ENCODE peak calls at places on chromosomes 2 and 18, in five cellular contexts. O is activated T-cell treated with anti-CD3 and anti-CD28 coated beads, Interleukin-2, amount 50 U/mL, for 4 hours; W is myocyte; T is AG09309; U is HCEC 1CT. V is an unnamed sample.

GRCh38 chr2:170974304-170974993 is 45.4 kb downstream of the GORASP2 start:
- DNase-seq in T (no peak), U (peak; percentile 28), W (peak; percentile 67), O (no peak), V (no peak)

GRCh38 chr2:216486708-216487107 is 11.9 kb upstream of the RPL37A start:
- DNase-seq in O (no peak), T (no peak), U (no peak), W (no peak), V (no peak)

GRCh38 chr2:189402932-189403331 is 38.3 kb upstream of the WDR75 start:
- DNase-seq in U (peak; percentile 62), W (peak; percentile 67), T (no peak), O (no peak), V (no peak)

GRCh38 chr18:37270046-37270665 is 295.4 kb downstream of the CELF4 start:
- DNase-seq in O (no peak), W (peak; percentile 71), U (no peak), T (no peak), V (no peak)

GRCh38 chr2:157264099-157264498 is 6.6 kb downstream of the GALNT5 start:
- DNase-seq in T (peak; percentile 54), W (no peak), O (no peak), U (no peak), V (no peak)

GRCh38 chr2:170162261-170162612 is 15.7 kb upstream of the MYO3B start:
- DNase-seq in O (no peak), T (no peak), U (peak; percentile 55), W (no peak), V (no peak)

GRCh38 chr2:119518401-119518800 is 5.9 kb downstream of the SCTR start:
- DNase-seq in U (no peak), W (no peak), T (no peak), O (no peak), V (no peak)

GRCh38 chr2:121084137-121084680 is 200.8 kb downstream of the TFCP2L1 start:
- DNase-seq in T (no peak), O (no peak), W (no peak), U (no peak), V (no peak)

GRCh38 chr2:172200495-172201085 is 97.9 kb upstream of the DLX2 start:
- DNase-seq in U (peak; percentile 53), T (no peak), W (peak; percentile 40), O (peak; percentile 20), V (no peak)

GRCh38 chr18:61831071-61831470 is 61.7 kb downstream of the RNF152 start:
- DNase-seq in W (no peak), U (no peak), T (no peak), O (no peak), V (no peak)

GRCh38 chr2:120678251-120678650 is 57.4 kb upstream of the GLI2 start:
- DNase-seq in U (peak; percentile 27), O (no peak), W (no peak), T (peak; percentile 32), V (no peak)

GRCh38 chr2:25314514-25315315 is 27.0 kb downstream of the DNMT3A start:
- DNase-seq in U (no peak), T (no peak), W (no peak), O (peak; percentile 88), V (peak; percentile 92)

GRCh38 chr18:58476022-58476421 is 152.9 kb downstream of the ALPK2 start:
- DNase-seq in U (no peak), W (no peak), O (no peak), T (no peak), V (no peak)

GRCh38 chr18:50849448-50849847 is 29.5 kb upstream of the ME2 start:
- DNase-seq in W (no peak), U (no peak), T (no peak), O (no peak), V (no peak)

GRCh38 chr18:79486356-79487197 is 90.8 kb downstream of the NFATC1 start:
- DNase-seq in O (no peak), T (no peak), U (no peak), W (no peak), V (no peak)

GRCh38 chr18:74499633-74500032 is 3.5 kb downstream of the CNDP2 start:
- DNase-seq in T (no peak), O (peak; percentile 22), W (no peak), U (peak; percentile 47), V (peak; percentile 20)

GRCh38 chr2:162787616-162788015 is 51.0 kb downstream of the KCNH7 start:
- DNase-seq in O (no peak), W (no peak), T (no peak), U (no peak), V (no peak)

GRCh38 chr2:168211664-168212163 is 35.7 kb downstream of the STK39 start:
- DNase-seq in O (no peak), U (no peak), T (no peak), W (no peak), V (peak; percentile 31)

GRCh38 chr2:178279142-178279541 is 84.8 kb downstream of the OSBPL6 start:
- DNase-seq in T (peak; percentile 80), W (peak; percentile 23), O (no peak), U (peak; percentile 92), V (no peak)

GRCh38 chr18:62289047-62289446 is 36.1 kb upstream of the TNFRSF11A start:
- DNase-seq in O (no peak), U (no peak), W (no peak), T (no peak), V (no peak)

GRCh38 chr2:153939124-153939796 is 67.5 kb downstream of the GALNT13 start:
- DNase-seq in W (no peak), O (no peak), T (no peak), U (no peak), V (no peak)

GRCh38 chr2:114684404-114684803 is 242.0 kb downstream of the DPP10 start:
- DNase-seq in T (no peak), W (no peak), O (no peak), U (no peak), V (no peak)

GRCh38 chr2:138503652-138504051 is 2.1 kb downstream of the SPOPL start:
- DNase-seq in O (no peak), W (no peak), U (no peak), T (no peak), V (no peak)

GRCh38 chr2:223109341-223109740 is 57.4 kb downstream of the KCNE4 start:
- DNase-seq in W (peak; percentile 82), U (peak; percentile 25), T (peak; percentile 57), O (no peak), V (no peak)

GRCh38 chr2:187409682-187410081 is 38.4 kb downstream of the CALCRL start:
- DNase-seq in O (no peak), U (no peak), W (no peak), T (no peak), V (no peak)

GRCh38 chr2:99611034-99611433 is 121.2 kb upstream of the REV1 start:
- DNase-seq in U (no peak), O (no peak), T (no peak), W (no peak), V (no peak)

GRCh38 chr2:29819570-29819969 is 101.8 kb downstream of the ALK start:
- DNase-seq in W (no peak), U (no peak), O (no peak), T (no peak), V (no peak)

GRCh38 chr2:212816267-212816666 is 277.7 kb upstream of the ERBB4 start:
- DNase-seq in T (no peak), U (no peak), O (no peak), W (no peak), V (no peak)

GRCh38 chr2:219500135-219500534 is 1.4 kb downstream of the GMPPA start:
- DNase-seq in W (peak; percentile 70), O (no peak), T (no peak), U (peak; percentile 15), V (no peak)

GRCh38 chr2:159009940-159010339 is 41.5 kb downstream of the TANC1 start:
- DNase-seq in T (no peak), W (no peak), U (no peak), O (no peak), V (no peak)

GRCh38 chr2:64767670-64768425 is 114.1 kb upstream of the SERTAD2 start:
- DNase-seq in T (peak; percentile 67), O (peak; percentile 68), U (peak; percentile 96), W (peak; percentile 93), V (peak; percentile 74)

GRCh38 chr18:6929370-6930102 is 188.1 kb downstream of the LAMA1 start:
- DNase-seq in U (no peak), O (no peak), W (no peak), T (no peak), V (no peak)